ENCODE peak calls at places on chromosomes 2 and 18, in five cellular contexts. One of them, this sample, is unnamed.

GRCh38 chr2:205850172-205850571 is 167.9 kb downstream of the NRP2 start:
- DNase-seq in foreskin fibroblast: no peak
- DNase-seq in RPMI8226: no peak
- DNase-seq in astrocyte: no peak
- DNase-seq in DMS153: no peak
- DNase-seq in this sample: no peak

GRCh38 chr2:182365855-182366254 is 61.0 kb downstream of the PDE1A start:
- DNase-seq in foreskin fibroblast: no peak
- DNase-seq in RPMI8226: no peak
- DNase-seq in astrocyte: no peak
- DNase-seq in DMS153: no peak
- DNase-seq in this sample: no peak

GRCh38 chr2:24439280-24439970 is 51.6 kb upstream of the NCOA1 start:
- DNase-seq in foreskin fibroblast: no peak
- DNase-seq in RPMI8226: no peak
- DNase-seq in astrocyte: no peak
- DNase-seq in DMS153: no peak
- DNase-seq in this sample: no peak

GRCh38 chr2:18339326-18339725 is 221.1 kb downstream of the RDH14 start:
- DNase-seq in foreskin fibroblast: peak; percentile 25
- DNase-seq in RPMI8226: no peak
- DNase-seq in astrocyte: peak; percentile 47
- DNase-seq in DMS153: no peak
- DNase-seq in this sample: no peak

GRCh38 chr2:128548461-128548891 is 229.8 kb upstream of the HS6ST1 start:
- DNase-seq in foreskin fibroblast: no peak
- DNase-seq in RPMI8226: no peak
- DNase-seq in astrocyte: no peak
- DNase-seq in DMS153: no peak
- DNase-seq in this sample: no peak

GRCh38 chr18:78813898-78814297 is 165.7 kb upstream of the SALL3 start:
- DNase-seq in foreskin fibroblast: no peak
- DNase-seq in RPMI8226: no peak
- DNase-seq in astrocyte: no peak
- DNase-seq in DMS153: no peak
- DNase-seq in this sample: no peak

GRCh38 chr18:48949051-48949605 is 1.6 kb downstream of the SMAD7 start:
- DNase-seq in foreskin fibroblast: no peak
- DNase-seq in RPMI8226: peak; percentile 82
- DNase-seq in astrocyte: no peak
- DNase-seq in DMS153: no peak
- DNase-seq in this sample: peak; percentile 25

GRCh38 chr18:58570360-58571064 is 58.4 kb downstream of the ALPK2 start:
- DNase-seq in foreskin fibroblast: peak; percentile 25
- DNase-seq in RPMI8226: peak; percentile 86
- DNase-seq in astrocyte: no peak
- DNase-seq in DMS153: no peak
- DNase-seq in this sample: no peak

GRCh38 chr2:104078431-104079157 is 775.3 kb upstream of the POU3F3 start:
- DNase-seq in foreskin fibroblast: no peak
- DNase-seq in RPMI8226: no peak
- DNase-seq in astrocyte: no peak
- DNase-seq in DMS153: no peak
- DNase-seq in this sample: no peak

GRCh38 chr2:165952600-165953210 is 871 bp downstream of the TTC21B start:
- DNase-seq in foreskin fibroblast: peak; percentile 18
- DNase-seq in RPMI8226: peak; percentile 14
- DNase-seq in astrocyte: peak; percentile 4
- DNase-seq in DMS153: peak; percentile 18
- DNase-seq in this sample: no peak

GRCh38 chr2:121205321-121205942 is 79.6 kb downstream of the TFCP2L1 start:
- DNase-seq in foreskin fibroblast: peak; percentile 21
- DNase-seq in RPMI8226: no peak
- DNase-seq in astrocyte: peak; percentile 11
- DNase-seq in DMS153: no peak
- DNase-seq in this sample: no peak

GRCh38 chr2:3285901-3286645 is 91.5 kb downstream of the EIPR1 start:
- DNase-seq in foreskin fibroblast: no peak
- DNase-seq in RPMI8226: no peak
- DNase-seq in astrocyte: no peak
- DNase-seq in DMS153: peak; percentile 38
- DNase-seq in this sample: no peak

GRCh38 chr18:45670281-45670962 is 53.6 kb upstream of the SLC14A1 start:
- DNase-seq in foreskin fibroblast: peak; percentile 79
- DNase-seq in RPMI8226: no peak
- DNase-seq in astrocyte: peak; percentile 84
- DNase-seq in DMS153: no peak
- DNase-seq in this sample: peak; percentile 0

GRCh38 chr2:15808980-15809379 is 131.4 kb upstream of the MYCN start:
- DNase-seq in foreskin fibroblast: no peak
- DNase-seq in RPMI8226: no peak
- DNase-seq in astrocyte: no peak
- DNase-seq in DMS153: no peak
- DNase-seq in this sample: no peak

GRCh38 chr2:115165529-115166109 is 723.2 kb downstream of the DPP10 start:
- DNase-seq in foreskin fibroblast: peak; percentile 16
- DNase-seq in RPMI8226: peak; percentile 42
- DNase-seq in astrocyte: peak; percentile 0
- DNase-seq in DMS153: peak; percentile 30
- DNase-seq in this sample: no peak

GRCh38 chr2:102262218-102263129 is 48.9 kb upstream of the IL1RL1 start:
- DNase-seq in foreskin fibroblast: peak; percentile 70
- DNase-seq in RPMI8226: no peak
- DNase-seq in astrocyte: peak; percentile 16
- DNase-seq in DMS153: no peak
- DNase-seq in this sample: no peak

GRCh38 chr2:218008060-218009040 is 5.6 kb upstream of the TNS1 start:
- DNase-seq in foreskin fibroblast: peak; percentile 67
- DNase-seq in RPMI8226: no peak
- DNase-seq in astrocyte: peak; percentile 64
- DNase-seq in DMS153: no peak
- DNase-seq in this sample: no peak

GRCh38 chr2:147588191-147588590 is 256.6 kb upstream of the ACVR2A start:
- DNase-seq in foreskin fibroblast: peak; percentile 16
- DNase-seq in RPMI8226: no peak
- DNase-seq in astrocyte: peak; percentile 90
- DNase-seq in DMS153: no peak
- DNase-seq in this sample: no peak

GRCh38 chr2:179454443-179455218 is 190.0 kb upstream of the SESTD1 start:
- DNase-seq in foreskin fibroblast: peak; percentile 92
- DNase-seq in RPMI8226: no peak
- DNase-seq in astrocyte: peak; percentile 96
- DNase-seq in DMS153: no peak
- DNase-seq in this sample: no peak

GRCh38 chr2:196220671-196221070 is 49.3 kb upstream of the STK17B start:
- DNase-seq in foreskin fibroblast: no peak
- DNase-seq in RPMI8226: no peak
- DNase-seq in astrocyte: no peak
- DNase-seq in DMS153: no peak
- DNase-seq in this sample: no peak

GRCh38 chr2:215441560-215442391 is 5.9 kb upstream of the FN1 start:
- DNase-seq in foreskin fibroblast: peak; percentile 69
- DNase-seq in RPMI8226: no peak
- DNase-seq in astrocyte: peak; percentile 80
- DNase-seq in DMS153: no peak
- DNase-seq in this sample: no peak

GRCh38 chr2:3124921-3125760 is 252.5 kb downstream of the EIPR1 start:
- DNase-seq in foreskin fibroblast: no peak
- DNase-seq in RPMI8226: no peak
- DNase-seq in astrocyte: no peak
- DNase-seq in DMS153: no peak
- DNase-seq in this sample: no peak

GRCh38 chr2:65383571-65384488 is 48.6 kb downstream of the SPRED2 start:
- DNase-seq in foreskin fibroblast: peak; percentile 57
- DNase-seq in RPMI8226: no peak
- DNase-seq in astrocyte: peak; percentile 52
- DNase-seq in DMS153: no peak
- DNase-seq in this sample: no peak

GRCh38 chr2:151576080-151576479 is 158.2 kb downstream of the NEB start:
- DNase-seq in foreskin fibroblast: no peak
- DNase-seq in RPMI8226: no peak
- DNase-seq in astrocyte: no peak
- DNase-seq in DMS153: peak; percentile 58
- DNase-seq in this sample: no peak

This sample was measured in effector CD8-positive, alpha-beta T cell.